ENCODE peak calls at places on chromosome 12, in ten cellular contexts. L, F, N, A, W, V, C, R, E and B are unnamed samples.

GRCh38 chr12:97335093-97335492 is 127.5 kb upstream of the RMST start:
- DNase-seq in L (no peak), F (no peak), N (no peak), A (no peak), W (no peak), V (no peak), C (no peak), R (no peak), E (no peak), B (no peak)

GRCh38 chr12:104750061-104750460 is 208.0 kb downstream of the SLC41A2 start:
- DNase-seq in L (no peak), F (no peak), N (peak; percentile 79), A (no peak), W (no peak), V (no peak), C (no peak), R (no peak), E (peak; percentile 61), B (peak; percentile 87)

GRCh38 chr12:67457799-67458680 is 188.9 kb downstream of the CAND1 start:
- DNase-seq in L (no peak), F (no peak), N (peak; percentile 56), A (peak; percentile 52), W (no peak), V (no peak), C (no peak), R (peak; percentile 20), E (no peak), B (peak; percentile 36)

GRCh38 chr12:52005903-52006703 is 643 bp upstream of the TAMALIN start:
- DNase-seq in L (peak; percentile 23), F (no peak), N (no peak), A (no peak), W (no peak), V (peak; percentile 86), C (peak; percentile 44), R (no peak), E (no peak), B (no peak)

GRCh38 chr12:29149691-29150382 is 759 bp downstream of the FAR2 start:
- DNase-seq in L (no peak), F (no peak), N (no peak), A (no peak), W (no peak), V (peak; percentile 75), C (no peak), R (no peak), E (no peak), B (no peak)

GRCh38 chr12:11633968-11634367 is 15.5 kb upstream of the ETV6 start:
- DNase-seq in L (no peak), F (no peak), N (peak; percentile 52), A (peak; percentile 45), W (no peak), V (no peak), C (no peak), R (no peak), E (no peak), B (no peak)

GRCh38 chr12:54658306-54659264 is 10.4 kb upstream of the DCD start:
- DNase-seq in L (peak; percentile 55), F (no peak), N (peak; percentile 15), A (peak; percentile 15), W (no peak), V (no peak), C (peak; percentile 62), R (peak; percentile 39), E (peak; percentile 34), B (peak; percentile 48)

GRCh38 chr12:65093571-65093970 is 27.5 kb downstream of the WIF1 start:
- DNase-seq in L (no peak), F (no peak), N (no peak), A (no peak), W (no peak), V (no peak), C (no peak), R (no peak), E (no peak), B (no peak)

GRCh38 chr12:93125126-93125525 is 196.0 kb upstream of the EEA1 start:
- DNase-seq in L (no peak), F (no peak), N (no peak), A (no peak), W (no peak), V (no peak), C (no peak), R (no peak), E (no peak), B (no peak)

GRCh38 chr12:110844131-110844530 is 2.7 kb upstream of the CCDC63 start:
- DNase-seq in L (no peak), F (no peak), N (no peak), A (no peak), W (no peak), V (no peak), C (no peak), R (no peak), E (no peak), B (no peak)

GRCh38 chr12:110849748-110850403 is 3.1 kb downstream of the CCDC63 start:
- DNase-seq in L (no peak), F (no peak), N (no peak), A (no peak), W (no peak), V (no peak), C (no peak), R (no peak), E (no peak), B (no peak)

GRCh38 chr12:110848524-110848923 is 1.7 kb downstream of the CCDC63 start:
- DNase-seq in L (no peak), F (no peak), N (no peak), A (no peak), W (no peak), V (no peak), C (no peak), R (no peak), E (no peak), B (no peak)

GRCh38 chr12:110844551-110845395 is 2.0 kb upstream of the CCDC63 start:
- DNase-seq in L (no peak), F (no peak), N (peak; percentile 58), A (peak; percentile 45), W (no peak), V (no peak), C (no peak), R (peak; percentile 33), E (no peak), B (no peak)

GRCh38 chr12:110846615-110847566 is at the start of gene CCDC63:
- DNase-seq in L (peak; percentile 43), F (no peak), N (peak; percentile 26), A (no peak), W (no peak), V (peak; percentile 88), C (peak; percentile 29), R (peak; percentile 45), E (peak; percentile 16), B (peak; percentile 52)
- TF ChIP-seq CTCF in L (no peak), F (peak; percentile 42), N (peak; percentile 49), A (peak; percentile 57), W (peak; percentile 18), V (peak; percentile 31), C (peak; percentile 31), R (peak; percentile 46), E (peak; percentile 72), B (peak; percentile 66)

GRCh38 chr12:46516238-46516932 is 143.8 kb upstream of the SLC38A2 start:
- DNase-seq in L (no peak), F (no peak), N (no peak), A (no peak), W (no peak), V (no peak), C (no peak), R (no peak), E (no peak), B (no peak)

GRCh38 chr12:46518184-46518583 is 145.6 kb upstream of the SLC38A2 start:
- DNase-seq in L (no peak), F (no peak), N (peak; percentile 54), A (no peak), W (no peak), V (peak; percentile 79), C (no peak), R (no peak), E (no peak), B (peak; percentile 47)

GRCh38 chr12:46517579-46517962 is 145.0 kb upstream of the SLC38A2 start:
- DNase-seq in L (no peak), F (no peak), N (no peak), A (no peak), W (no peak), V (no peak), C (no peak), R (no peak), E (no peak), B (no peak)

GRCh38 chr12:46515829-46516228 is 143.3 kb upstream of the SLC38A2 start:
- DNase-seq in L (no peak), F (no peak), N (no peak), A (no peak), W (no peak), V (no peak), C (no peak), R (no peak), E (no peak), B (no peak)

GRCh38 chr12:46516933-46517578 is 144.5 kb upstream of the SLC38A2 start:
- DNase-seq in L (no peak), F (no peak), N (no peak), A (no peak), W (no peak), V (no peak), C (no peak), R (no peak), E (no peak), B (no peak)
- H3K4me3 ChIP-seq in L (no peak overlapping the region), F (no peak overlapping the region), N (no peak overlapping the region), A (no peak overlapping the region), W (no peak overlapping the region), V (no peak overlapping the region), C (no peak overlapping the region), R (no peak overlapping the region), E (no peak overlapping the region), B (no peak overlapping the region)

DNA sequence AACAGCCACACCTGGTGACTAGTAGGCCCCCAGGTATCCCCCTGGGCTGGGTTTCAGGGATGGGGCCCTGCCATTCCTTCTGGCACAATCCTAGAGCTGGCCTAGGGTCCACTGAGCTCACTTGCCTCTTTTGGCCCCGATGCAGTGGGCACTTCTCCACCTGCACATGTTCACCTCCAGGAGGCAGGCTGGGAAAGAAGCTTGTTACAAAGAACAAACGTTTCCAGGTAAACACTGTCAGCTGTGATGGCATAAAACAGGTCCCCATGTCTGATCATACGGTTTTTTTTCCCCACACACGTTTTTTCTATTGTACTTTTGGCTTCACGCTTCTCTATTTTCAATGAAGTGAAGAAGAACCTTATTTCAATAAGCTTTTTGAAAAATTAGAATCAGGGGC is 15.8 kb upstream of the HVCN1 start:
- DNase-seq in L (peak; percentile 43), F (no peak), N (no peak), A (peak; percentile 24), W (no peak), V (no peak), C (peak; percentile 37), R (no peak), E (no peak), B (no peak)
- TF ChIP-seq CTCF in L (peak; percentile 19), F (peak; percentile 10), N (no peak), A (peak; percentile 75), W (no peak), V (peak; percentile 6), C (peak; percentile 38), R (peak; percentile 23), E (peak; percentile 39), B (peak; percentile 49)

DNA sequence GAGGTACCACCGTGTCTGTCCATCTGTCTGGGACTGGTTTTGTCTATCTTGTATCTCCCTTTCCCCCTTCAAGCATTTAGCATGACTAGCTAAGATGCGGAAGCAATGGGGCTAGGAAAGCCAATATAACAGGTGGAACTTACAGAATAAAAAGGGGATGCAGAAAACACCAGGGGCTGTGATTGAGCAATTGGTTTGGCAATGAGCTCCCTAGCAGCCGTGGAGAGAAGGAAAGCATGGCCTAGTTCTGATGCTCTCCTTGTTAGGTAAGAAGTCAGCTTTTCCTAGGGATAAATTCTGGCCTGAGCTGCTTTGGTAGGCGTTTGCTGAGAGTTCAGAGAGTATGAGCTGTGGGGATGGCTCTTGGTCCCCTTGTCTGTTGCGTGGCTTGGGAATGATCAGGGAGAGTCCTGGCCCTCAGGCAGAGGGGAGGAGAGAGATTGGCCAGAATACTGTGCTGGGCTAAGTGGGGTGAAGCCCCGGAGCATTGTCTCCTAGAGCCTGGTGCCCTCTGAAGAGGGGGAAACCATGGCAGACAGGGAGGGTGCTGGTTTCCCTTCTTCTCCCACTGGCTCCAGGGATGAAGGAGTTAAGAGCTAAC is 7.1 kb downstream of the SETD1B start:
- DNase-seq in L (no peak), F (no peak), N (no peak), A (no peak), W (no peak), V (no peak), C (no peak), R (peak; percentile 21), E (no peak), B (no peak)
- H3K4me3 ChIP-seq in L (no peak overlapping the region), F (peak overlapping the region; percentile 61), N (peak overlapping the region; percentile 85), A (peak overlapping the region; percentile 56), W (peak overlapping the region; percentile 74), V (peak overlapping the region; percentile 83), C (no peak overlapping the region), R (peak overlapping the region; percentile 52), E (peak overlapping the region; percentile 65), B (peak overlapping the region; percentile 67)